ENCODE peak calls at places on chromosomes 11 and 22, in four cellular contexts. One of them, this sample, is unnamed.

GRCh38 chr11:64206457-64207246 is at the start of gene FERMT3:
- DNase-seq in T-cell: peak
- DNase-seq in PC-9: no peak
- DNase-seq in tibial nerve: no peak
- DNase-seq in this sample: no peak

GRCh38 chr22:35506259-35506570 is 34.4 kb upstream of the RASD2 start:
- DNase-seq in T-cell: no peak
- DNase-seq in PC-9: no peak
- DNase-seq in tibial nerve: no peak
- DNase-seq in this sample: no peak

GRCh38 chr11:78227906-78228305 is 39.2 kb downstream of the USP35 start:
- DNase-seq in T-cell: no peak
- DNase-seq in tibial nerve: no peak
- DNase-seq in PC-9: no peak
- DNase-seq in this sample: no peak

GRCh38 chr22:39012525-39013516 is 1.2 kb upstream of the APOBEC3C start:
- DNase-seq in T-cell: no peak
- DNase-seq in PC-9: no peak
- DNase-seq in tibial nerve: no peak
- DNase-seq in this sample: no peak

GRCh38 chr11:86955674-86956522 is 703 bp upstream of the FZD4 start:
- DNase-seq in T-cell: no peak
- DNase-seq in tibial nerve: peak
- DNase-seq in PC-9: peak
- DNase-seq in this sample: peak

GRCh38 chr11:111419641-111420327 is 40.7 kb upstream of the POU2AF1 start:
- DNase-seq in tibial nerve: no peak
- DNase-seq in T-cell: no peak
- DNase-seq in PC-9: no peak
- DNase-seq in this sample: no peak

GRCh38 chr11:60944504-60945294 is 7.3 kb downstream of the SLC15A3 start:
- DNase-seq in PC-9: no peak
- DNase-seq in tibial nerve: no peak
- DNase-seq in T-cell: no peak
- DNase-seq in this sample: no peak

GRCh38 chr22:44728761-44729261 is 23.6 kb upstream of the ARHGAP8 start:
- DNase-seq in tibial nerve: no peak
- DNase-seq in T-cell: no peak
- DNase-seq in PC-9: peak
- DNase-seq in this sample: no peak

GRCh38 chr11:134514354-134514951 is 102.4 kb upstream of the B3GAT1 start:
- DNase-seq in tibial nerve: no peak
- DNase-seq in T-cell: no peak
- DNase-seq in PC-9: no peak
- DNase-seq in this sample: no peak

GRCh38 chr11:123531325-123531724 is 101.3 kb downstream of the GRAMD1B start:
- DNase-seq in tibial nerve: no peak
- DNase-seq in T-cell: no peak
- DNase-seq in PC-9: no peak
- DNase-seq in this sample: no peak

GRCh38 chr11:73174495-73174791 is 32.3 kb upstream of the FCHSD2 start:
- DNase-seq in PC-9: no peak
- DNase-seq in tibial nerve: no peak
- DNase-seq in T-cell: no peak
- DNase-seq in this sample: no peak

GRCh38 chr11:13105237-13105844 is 96.2 kb downstream of the RASSF10 start:
- DNase-seq in tibial nerve: no peak
- DNase-seq in PC-9: no peak
- DNase-seq in T-cell: no peak
- DNase-seq in this sample: no peak